ENCODE peak calls at places on chromosomes 5 and 9, in four cellular contexts. Y is A549, X is K562, J is HepG2. A is an unnamed sample.

GRCh38 chr5:124583469-124584350 is 162.7 kb downstream of the ZNF608 start:
- DNase-seq in Y (peak), X (peak), J (peak), A (no peak)

GRCh38 chr5:2710910-2711309 is 40.6 kb downstream of the IRX2 start:
- DNase-seq in Y (no peak), X (peak), J (no peak), A (no peak)

GRCh38 chr5:38853753-38854470 is 8.1 kb downstream of the OSMR start:
- DNase-seq in Y (peak), X (no peak), J (no peak), A (no peak)

GRCh38 chr9:92001244-92001643 is 51.2 kb upstream of the ROR2 start:
- DNase-seq in Y (no peak), X (no peak), J (no peak), A (no peak)

GRCh38 chr9:129569506-129570449 is 51.1 kb downstream of the C9orf50 start:
- DNase-seq in Y (peak), X (peak), J (peak), A (no peak)

GRCh38 chr5:168422431-168422830 is 63.8 kb upstream of the RARS1 start:
- DNase-seq in Y (peak), X (no peak), J (peak), A (no peak)

GRCh38 chr5:168513861-168514428 is 15.2 kb upstream of the FBLL1 start:
- DNase-seq in Y (no peak), X (no peak), J (no peak), A (no peak)

GRCh38 chr5:61386062-61386800 is 54.2 kb downstream of the ZSWIM6 start:
- DNase-seq in Y (no peak), X (no peak), J (peak), A (no peak)

DNA sequence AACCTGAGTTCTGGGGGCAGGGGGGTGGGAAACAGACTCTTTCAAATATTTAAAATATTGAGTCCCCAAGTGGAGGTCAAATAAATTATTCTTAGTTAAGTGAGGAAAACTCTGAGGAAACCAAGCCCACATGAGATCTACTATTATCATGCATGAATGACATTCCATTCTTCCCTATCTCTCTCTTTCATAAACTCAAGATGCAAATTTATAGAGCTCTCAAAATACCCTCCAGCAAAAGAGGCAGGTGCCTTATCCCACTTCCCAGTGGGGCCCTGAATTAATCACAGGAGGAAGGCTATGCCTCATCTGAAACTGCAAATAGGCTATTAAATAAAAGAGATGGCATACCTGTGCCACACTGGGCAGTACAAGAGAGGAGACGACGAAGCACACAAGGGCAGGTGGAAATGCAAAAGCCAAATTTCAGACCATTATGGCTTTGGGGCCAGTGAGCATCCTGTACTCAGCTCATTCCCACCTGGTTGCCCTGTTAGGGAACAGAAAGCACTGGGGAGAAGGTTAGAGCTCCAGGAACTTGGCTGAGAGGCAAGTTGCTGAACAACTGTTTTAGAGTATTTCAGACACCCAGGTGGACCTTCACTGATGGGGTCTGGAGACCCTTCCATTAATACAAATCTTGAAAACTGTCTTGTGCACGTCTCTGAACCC is 102.2 kb upstream of the EQTN start:
- DNase-seq in Y (no peak), X (no peak), J (no peak), A (no peak)
- TF ChIP-seq NR3C1 in Y (no peak), X (no peak), J (no peak), A (no peak)

GRCh38 chr9:126233913-126234525 is 92.6 kb upstream of the MVB12B start:
- DNase-seq in Y (no peak), X (no peak), J (no peak), A (no peak)
- TF ChIP-seq NR3C1 in Y (no peak), X (no peak), J (no peak), A (no peak)

GRCh38 chr5:143596500-143596820 is 193.0 kb upstream of the NR3C1 start:
- DNase-seq in Y (no peak), X (no peak), J (no peak), A (no peak)

GRCh38 chr5:143592648-143593047 is 189.2 kb upstream of the NR3C1 start:
- DNase-seq in Y (peak), X (no peak), J (no peak), A (no peak)

GRCh38 chr5:143593723-143594122 is 190.2 kb upstream of the NR3C1 start:
- DNase-seq in Y (no peak), X (no peak), J (no peak), A (no peak)

GRCh38 chr5:143596824-143597223 is 193.3 kb upstream of the NR3C1 start:
- DNase-seq in Y (no peak), X (no peak), J (no peak), A (no peak)

DNA sequence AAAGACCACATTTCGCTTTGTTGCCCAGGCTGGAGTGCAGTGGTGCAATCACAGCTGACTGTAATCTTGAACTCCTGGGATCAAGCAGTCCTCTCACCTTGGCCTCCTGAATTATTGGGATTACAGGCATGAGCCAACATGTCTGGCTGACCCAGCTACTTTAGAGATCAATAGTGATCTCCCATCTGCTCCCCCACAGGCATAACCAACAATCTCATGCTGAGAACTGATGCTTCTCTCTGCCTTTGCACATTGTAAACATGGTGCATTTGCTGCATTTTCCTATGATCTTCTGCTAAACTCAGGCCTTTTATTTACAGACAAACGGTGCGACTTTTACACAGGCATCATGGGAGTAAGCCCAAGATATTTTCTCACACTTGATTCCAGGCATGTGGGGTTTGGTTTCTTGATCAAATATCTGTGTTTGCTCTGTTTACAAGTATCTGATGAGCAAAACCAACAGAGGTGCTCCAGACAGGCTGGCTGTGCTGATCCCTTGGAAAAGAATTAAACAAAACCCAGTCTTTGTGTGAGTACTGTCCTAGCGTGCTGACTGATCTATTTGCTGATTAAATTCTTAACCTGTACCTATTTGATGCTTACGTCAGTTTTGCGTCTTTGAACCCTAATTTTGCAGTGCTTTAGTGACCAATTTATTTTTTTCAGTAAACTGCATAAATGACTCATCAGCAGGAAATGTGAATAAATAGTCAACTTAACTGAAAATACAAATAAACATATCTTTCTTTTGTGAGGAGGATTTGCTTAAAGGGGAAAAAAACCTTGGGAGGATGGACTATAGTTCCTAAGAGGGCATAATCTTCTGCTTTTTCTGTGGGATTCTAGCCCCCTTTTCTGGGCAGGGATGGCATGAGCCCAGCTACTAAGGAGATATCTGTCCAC is 191.7 kb upstream of the NR3C1 start:
- DNase-seq in Y (peak), X (no peak), J (peak), A (no peak)
- TF ChIP-seq NR3C1 in Y (peak), X (no peak), J (no peak), A (no peak)

GRCh38 chr9:126984969-126985368 is 70.4 kb downstream of the RALGPS1 start:
- DNase-seq in Y (peak), X (no peak), J (no peak), A (no peak)
- TF ChIP-seq NR3C1 in Y (no peak), X (no peak), J (no peak), A (no peak)

GRCh38 chr9:8904971-8905370 is 1105.4 kb upstream of the DMAC1 start:
- DNase-seq in Y (no peak), X (no peak), J (no peak), A (no peak)
- TF ChIP-seq NR3C1 in Y (no peak), X (no peak), J (no peak), A (no peak)

DNA sequence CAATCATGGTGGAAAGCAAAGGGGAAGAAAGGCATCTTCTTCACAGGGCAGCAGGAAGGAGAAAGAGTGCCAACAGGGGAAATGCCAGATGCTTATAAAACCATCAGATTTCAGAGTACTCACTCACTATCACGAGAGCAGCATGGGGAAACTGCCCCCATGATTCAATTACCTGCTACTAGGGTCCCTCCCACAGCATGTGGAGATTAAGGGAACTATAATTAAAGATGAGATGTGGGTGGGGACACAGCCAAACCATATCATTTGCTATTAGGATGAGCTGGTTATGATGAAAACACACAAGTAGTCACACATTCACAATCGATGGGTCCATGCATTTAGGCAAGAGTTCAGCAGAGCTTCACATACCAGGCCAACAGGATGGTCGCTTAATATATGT is 469.0 kb downstream of the PDE4D start:
- DNase-seq in Y (no peak), X (no peak), J (no peak), A (no peak)
- TF ChIP-seq NR3C1 in Y (no peak), X (no peak), J (no peak), A (no peak)

A was measured in WTC11.